ENCODE peak calls at places on chromosome 19, in ten cellular contexts. B is dermis blood vessel endothelial cell; H is effector CD4-positive, alpha-beta T cell; R is adipocyte; Q is T-cell; E is activated naive CD4-positive, alpha-beta T cell; M is thyroid gland; P is AG10803; D is anterior cingulate cortex; W is activated CD4-positive, alpha-beta T cell treated with anti-CD3 and anti-CD28 coated beads for 1 hour. K is an unnamed sample.

GRCh38 chr19:1629256-1629808 is 23.1 kb downstream of the TCF3 start:
- DNase-seq in B (no peak), H (no peak), R (no peak), Q (no peak), E (no peak), M (no peak), P (no peak), D (no peak), W (no peak), K (no peak)

GRCh38 chr19:7970716-7971448 is 27.4 kb upstream of the TIMM44 start:
- DNase-seq in B (peak; percentile 69), H (no peak), R (peak; percentile 64), Q (peak; percentile 8), E (no peak), M (peak; percentile 17), P (peak; percentile 23), D (no peak), W (no peak), K (peak; percentile 30)

GRCh38 chr19:55062735-55063491 is at the start of gene RDH13:
- DNase-seq in B (peak; percentile 98), H (peak; percentile 95), R (peak; percentile 98), Q (peak; percentile 100), E (peak; percentile 96), M (peak; percentile 98), P (peak; percentile 90), D (peak; percentile 64), W (peak; percentile 97), K (peak; percentile 88)

GRCh38 chr19:54188224-54188871 is 1.0 kb downstream of the MBOAT7 start:
- DNase-seq in B (peak; percentile 91), H (peak; percentile 51), R (peak; percentile 73), Q (no peak), E (no peak), M (no peak), P (peak; percentile 30), D (no peak), W (peak; percentile 55), K (peak; percentile 72)

GRCh38 chr19:46745030-46745429 is 827 bp upstream of the FKRP start:
- DNase-seq in B (no peak), H (no peak), R (no peak), Q (no peak), E (no peak), M (no peak), P (no peak), D (no peak), W (no peak), K (no peak)

GRCh38 chr19:16153582-16154336 is 10.3 kb downstream of the HSH2D start:
- DNase-seq in B (no peak), H (no peak), R (no peak), Q (no peak), E (no peak), M (no peak), P (no peak), D (no peak), W (no peak), K (no peak)

GRCh38 chr19:5520501-5520900 is 47.3 kb downstream of the TINCR start:
- DNase-seq in B (no peak), H (no peak), R (no peak), Q (no peak), E (no peak), M (no peak), P (no peak), D (no peak), W (no peak), K (no peak)

GRCh38 chr19:14116918-14117578 is 514 bp downstream of the PRKACA start:
- DNase-seq in B (no peak), H (no peak), R (peak; percentile 27), Q (peak; percentile 10), E (no peak), M (peak; percentile 46), P (no peak), D (no peak), W (no peak), K (no peak)

GRCh38 chr19:38734426-38735256 is 9.6 kb downstream of the CAPN12 start:
- DNase-seq in B (peak; percentile 35), H (no peak), R (no peak), Q (peak; percentile 38), E (no peak), M (no peak), P (peak; percentile 16), D (no peak), W (no peak), K (peak; percentile 72)

GRCh38 chr19:39596911-39597310 is 5.4 kb upstream of the LGALS13 start:
- DNase-seq in B (no peak), H (no peak), R (no peak), Q (no peak), E (no peak), M (no peak), P (no peak), D (no peak), W (no peak), K (no peak)

GRCh38 chr19:10288662-10289166 is 1.0 kb upstream of the ICAM5 start:
- DNase-seq in B (peak; percentile 61), H (no peak), R (peak; percentile 80), Q (no peak), E (no peak), M (no peak), P (no peak), D (no peak), W (no peak), K (peak; percentile 88)

GRCh38 chr19:13189600-13189999 is 39.4 kb downstream of the IER2 start:
- DNase-seq in B (no peak), H (no peak), R (no peak), Q (no peak), E (no peak), M (no peak), P (no peak), D (no peak), W (no peak), K (no peak)

GRCh38 chr19:11995174-11995573 is 30.3 kb downstream of the ZNF763 start:
- DNase-seq in B (no peak), H (no peak), R (peak; percentile 52), Q (no peak), E (no peak), M (no peak), P (no peak), D (no peak), W (no peak), K (no peak)

GRCh38 chr19:57642396-57643046 is 9.6 kb downstream of the ZNF211 start:
- DNase-seq in B (no peak), H (no peak), R (no peak), Q (no peak), E (no peak), M (peak; percentile 64), P (no peak), D (no peak), W (no peak), K (no peak)

GRCh38 chr19:15330801-15331418 is 1.4 kb downstream of the BRD4 start:
- DNase-seq in B (peak; percentile 62), H (peak; percentile 2), R (peak; percentile 82), Q (no peak), E (no peak), M (peak; percentile 23), P (peak; percentile 68), D (no peak), W (no peak), K (no peak)

GRCh38 chr19:51195616-51196015 is 29.3 kb upstream of the CD33 start:
- DNase-seq in B (no peak), H (no peak), R (no peak), Q (no peak), E (no peak), M (no peak), P (no peak), D (no peak), W (no peak), K (no peak)

GRCh38 chr19:23436944-23437343 is 41.7 kb upstream of the ZNF91 start:
- DNase-seq in B (no peak), H (no peak), R (no peak), Q (no peak), E (no peak), M (no peak), P (no peak), D (no peak), W (no peak), K (no peak)

GRCh38 chr19:3543150-3544053 is 4.4 kb downstream of the TEKTIP1 start:
- DNase-seq in B (no peak), H (no peak), R (no peak), Q (no peak), E (no peak), M (no peak), P (no peak), D (no peak), W (no peak), K (peak; percentile 39)